ENCODE peak calls at places on chromosomes 4 and X, in four cellular contexts. Q, P, A and W are unnamed samples.

GRCh38 chrX:107666931-107667330 is 38.6 kb downstream of the PRPS1 start:
- DNase-seq in Q (no peak), P (no peak), A (no peak), W (no peak)

GRCh38 chr4:53601251-53601764 is 10.0 kb upstream of the LNX1 start:
- DNase-seq in P (peak; percentile 43), A (peak; percentile 30), Q (no peak), W (no peak)

GRCh38 chr4:118586357-118586790 is 98.8 kb upstream of the METTL14 start:
- DNase-seq in Q (no peak), P (no peak), A (no peak), W (no peak)

GRCh38 chrX:118216086-118216485 is 99.5 kb upstream of the KLHL13 start:
- DNase-seq in A (no peak), P (no peak), Q (no peak), W (no peak)

GRCh38 chrX:150507251-150507856 is 61.1 kb upstream of the MTM1 start:
- DNase-seq in A (no peak), P (no peak), Q (no peak), W (no peak)

GRCh38 chr4:23171971-23172370 is 479.2 kb downstream of the GBA3 start:
- DNase-seq in Q (no peak), A (no peak), P (no peak), W (no peak)

GRCh38 chr4:859496-859895 is 33.6 kb upstream of the CPLX1 start:
- DNase-seq in A (no peak), P (no peak), Q (no peak), W (no peak)

GRCh38 chr4:116688536-116688935 is 396.8 kb downstream of the TRAM1L1 start:
- DNase-seq in P (no peak), A (no peak), Q (no peak), W (no peak)

GRCh38 chrX:37491686-37492085 is 79.8 kb upstream of the LANCL3 start:
- DNase-seq in A (no peak), Q (no peak), P (no peak), W (no peak)

GRCh38 chrX:129980540-129981206 is 1.8 kb upstream of the BCORL1 start:
- DNase-seq in P (no peak), Q (no peak), A (no peak), W (peak; percentile 77)

DNA sequence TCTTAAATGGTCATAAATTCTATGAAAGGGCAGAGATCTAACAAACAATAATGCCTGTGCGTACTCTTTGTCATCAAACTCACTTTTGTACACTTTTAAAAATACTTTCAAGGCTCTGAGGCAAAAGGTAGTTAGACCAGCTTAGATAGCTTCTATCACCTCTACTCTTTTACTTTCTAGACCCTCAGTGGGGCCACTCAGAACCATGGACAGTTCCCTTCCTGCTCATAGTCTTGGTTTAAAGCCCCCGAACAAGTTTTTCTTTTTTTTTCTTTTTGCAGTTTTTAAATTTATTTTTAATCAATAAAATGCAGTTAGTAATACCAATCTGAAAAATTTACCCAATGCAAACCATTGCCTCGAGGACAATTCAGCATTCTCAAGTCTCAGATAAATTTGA is 460.5 kb upstream of the CNKSR2 start:
- DNase-seq in Q (no peak), A (no peak), P (peak; percentile 33), W (no peak)
- H3K27me3 ChIP-seq in Q (no peaks in the 10 kb centered on the region), A (no peaks in the 10 kb centered on the region), P (no peaks in the 10 kb centered on the region), W (no peaks in the 10 kb centered on the region)

DNA sequence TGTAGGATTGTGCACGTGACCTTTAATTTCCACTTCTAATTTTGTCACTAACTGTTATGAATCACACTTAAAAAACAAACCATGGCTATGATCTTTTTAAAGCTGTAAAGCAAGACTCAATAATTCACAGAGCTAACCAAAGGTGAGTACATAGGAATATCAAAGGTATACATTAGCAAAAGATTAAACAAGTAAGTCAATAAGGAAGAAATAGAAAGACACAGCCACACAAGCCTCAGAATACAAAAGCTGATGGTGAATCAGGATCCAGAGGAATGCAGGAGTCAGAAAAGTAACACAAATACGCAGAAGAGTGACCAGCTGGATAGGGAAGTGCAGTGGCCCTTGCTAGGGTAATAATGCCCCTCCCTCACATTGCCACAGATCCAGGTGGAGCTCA is 943.6 kb downstream of the DMD start:
- DNase-seq in A (no peak), Q (no peak), P (no peak), W (no peak)
- H3K27me3 ChIP-seq in A (no peaks in the 10 kb centered on the region), Q (no peaks in the 10 kb centered on the region), P (no peaks in the 10 kb centered on the region), W (no peaks in the 10 kb centered on the region)

DNA sequence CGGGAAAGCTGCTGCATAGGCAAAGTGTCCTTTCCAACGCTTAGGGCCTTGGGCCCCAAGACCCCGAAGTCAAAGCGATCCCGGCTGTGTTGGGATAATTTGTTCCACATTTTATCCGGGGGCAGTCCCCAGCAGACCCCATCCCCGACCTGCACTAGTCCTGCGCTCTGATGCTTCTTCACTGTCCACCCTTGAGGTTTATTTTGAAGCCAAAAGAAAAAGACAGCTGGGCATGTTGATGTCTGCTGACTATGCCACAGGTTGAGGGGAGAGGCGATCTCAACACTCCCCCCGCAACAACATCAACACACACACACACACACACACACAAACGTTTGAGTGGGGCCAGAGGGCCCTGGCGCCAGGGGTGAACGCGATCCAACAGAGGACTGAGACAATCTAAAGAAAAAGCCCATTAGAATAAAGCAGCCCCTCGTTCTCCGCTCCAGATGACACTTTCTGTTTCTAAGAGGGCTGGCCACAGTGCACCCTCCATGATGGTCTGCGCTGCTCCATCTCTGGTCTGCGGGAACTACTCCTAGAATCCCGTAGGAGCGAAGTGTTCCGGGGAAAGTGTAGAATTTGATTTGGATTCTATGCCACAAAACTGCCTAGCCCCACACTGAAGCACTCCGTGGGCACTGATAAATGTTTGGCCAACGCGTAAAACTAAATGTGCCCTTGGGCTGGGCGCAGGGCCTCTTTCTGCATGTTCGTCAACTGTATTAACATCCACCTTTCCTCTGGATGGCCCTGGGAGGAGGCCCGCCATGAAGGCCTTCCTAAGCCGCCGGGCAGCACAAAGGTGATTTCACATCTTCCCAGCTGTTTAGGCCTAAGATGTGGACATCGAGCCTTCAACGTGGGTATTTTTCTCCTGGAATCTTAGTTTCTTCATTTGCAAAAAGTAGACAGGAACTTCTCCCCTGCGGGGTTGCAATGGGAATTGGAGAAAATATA is 2.4 kb downstream of the MSX1 start:
- DNase-seq in A (no peak), P (no peak), Q (no peak), W (no peak)
- H3K27me3 ChIP-seq in A (no peaks in the 10 kb centered on the region), P (no peaks in the 10 kb centered on the region), Q (peaks cover 100% of the 10 kb centered on the region), W (peaks cover 98% of the 10 kb centered on the region)

DNA sequence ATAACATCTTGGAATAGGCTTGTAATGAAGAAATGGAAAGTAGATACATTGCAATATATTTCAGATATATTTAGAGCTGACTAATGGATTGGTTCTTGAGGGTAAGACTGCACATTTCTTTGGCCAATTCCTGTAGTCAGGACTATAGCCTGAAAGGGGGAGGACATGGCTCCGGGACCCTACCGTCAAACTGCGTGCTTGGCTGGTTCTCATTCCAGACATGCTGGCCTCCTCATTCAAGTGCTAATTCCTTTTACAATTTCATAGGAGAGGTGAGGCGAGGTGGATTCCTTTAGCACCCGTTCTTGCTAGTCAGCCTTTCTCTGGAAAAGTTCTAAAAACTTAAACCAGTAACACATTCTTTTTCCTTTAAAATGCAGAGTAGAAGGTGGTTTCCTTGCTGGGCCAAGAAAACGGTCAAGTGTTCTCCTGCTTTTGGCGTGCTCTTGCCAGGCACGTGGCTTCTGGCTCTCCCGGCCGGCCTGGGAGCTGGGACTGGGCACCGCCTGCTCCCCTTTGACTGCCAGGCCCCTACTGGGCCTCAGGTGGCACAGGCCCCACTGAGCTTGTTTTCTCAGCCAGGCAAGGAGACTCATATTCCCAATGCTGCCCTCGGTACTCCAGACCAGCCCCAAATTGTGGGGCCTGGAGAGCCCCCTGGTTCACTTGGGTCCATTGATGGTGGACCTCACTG is 167.2 kb downstream of the STK32B start:
- DNase-seq in Q (no peak), P (no peak), A (no peak), W (no peak)
- H3K27me3 ChIP-seq in Q (no peaks in the 10 kb centered on the region), P (no peaks in the 10 kb centered on the region), A (no peaks in the 10 kb centered on the region), W (no peaks in the 10 kb centered on the region)

DNA sequence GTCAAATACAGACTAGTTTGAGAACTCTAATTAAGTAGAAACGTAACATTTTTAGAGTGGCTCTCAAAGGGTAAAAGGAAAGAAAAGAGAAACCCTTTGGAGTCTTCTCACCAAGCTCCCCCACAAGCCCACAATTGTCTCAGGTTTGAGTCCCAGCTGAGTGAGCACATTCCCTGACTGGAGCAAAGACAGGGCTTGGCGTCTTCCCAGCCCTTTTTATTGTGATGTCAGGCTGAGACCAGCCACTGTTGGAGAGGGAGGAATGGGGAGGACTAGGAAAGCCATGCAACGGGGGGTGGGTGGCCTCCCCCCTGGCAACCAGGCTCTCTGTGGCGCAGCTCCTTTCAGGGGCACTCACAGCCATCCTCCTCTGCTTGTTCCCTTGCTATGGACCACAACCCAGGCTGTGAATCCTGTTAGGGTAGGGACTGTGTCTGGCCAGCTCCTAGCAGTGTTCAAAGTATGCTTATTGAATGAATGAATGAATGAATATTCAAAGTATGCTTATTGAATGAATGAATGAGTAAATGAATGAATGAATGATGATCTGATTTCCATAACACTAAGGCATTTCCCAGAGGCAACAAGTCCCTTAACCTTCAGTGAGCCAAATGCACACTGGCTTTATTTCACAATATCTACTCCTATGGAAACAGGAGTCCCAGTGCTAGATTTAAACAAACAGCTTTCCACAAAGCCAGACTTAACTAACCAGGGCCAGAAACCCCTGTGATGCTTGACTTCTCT is 413.3 kb downstream of the MID1IP1 start:
- DNase-seq in A (no peak), P (no peak), Q (no peak), W (no peak)
- H3K27me3 ChIP-seq in A (no peaks in the 10 kb centered on the region), P (no peaks in the 10 kb centered on the region), Q (no peaks in the 10 kb centered on the region), W (no peaks in the 10 kb centered on the region)

GRCh38 chrX:799808-800207 is 169.2 kb downstream of the SHOX start:
- DNase-seq in Q (no peak), P (no peak), A (no peak), W (no peak)
- H3K27me3 ChIP-seq in Q (no peaks in the 10 kb centered on the region), P (no peaks in the 10 kb centered on the region), A (no peaks in the 10 kb centered on the region), W (no peaks in the 10 kb centered on the region)

DNA sequence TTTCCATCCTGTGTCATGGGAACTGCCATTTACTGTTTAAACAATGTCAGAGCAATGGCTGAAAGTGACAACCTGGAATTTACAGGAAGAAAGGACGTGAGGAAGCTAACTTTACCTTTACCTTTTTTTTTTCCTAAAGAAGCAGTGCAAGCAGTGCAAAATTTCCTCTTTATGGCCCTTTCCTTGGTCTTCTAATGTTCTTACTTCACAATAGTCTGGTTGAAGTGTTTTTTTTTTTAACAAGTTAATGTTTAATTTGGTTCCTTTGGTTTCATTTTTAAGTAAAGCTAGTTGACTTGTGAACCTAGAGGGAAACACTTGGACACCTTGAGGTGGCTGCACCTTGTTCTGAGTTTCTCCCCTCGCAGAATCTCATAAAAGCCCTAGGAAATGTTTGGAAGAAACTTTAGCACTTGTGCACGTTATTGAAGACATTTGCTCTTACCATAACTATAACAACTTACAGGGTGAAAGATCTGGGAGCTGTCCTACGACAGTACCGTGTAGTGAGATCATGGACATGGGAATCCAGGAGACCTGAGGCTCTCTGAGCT is 1.8 kb downstream of the SGMS2 start:
- DNase-seq in Q (no peak), A (no peak), P (peak; percentile 2), W (no peak)
- H3K27me3 ChIP-seq in Q (no peaks in the 10 kb centered on the region), A (no peaks in the 10 kb centered on the region), P (no peaks in the 10 kb centered on the region), W (no peaks in the 10 kb centered on the region)